ENCODE peak calls at places on chromosome 17, in eight cellular contexts. One of them, this sample, is unnamed.

GRCh38 chr17:75824591-75825518 is 19.3 kb downstream of the UNC13D start:
- DNase-seq in kidney epithelial cell: no peak
- DNase-seq in tibial nerve: no peak
- DNase-seq in uterus: peak; percentile 17
- DNase-seq in activated CD8-positive, alpha-beta T cell treated with anti-CD3 and anti-CD28 coated beads for 36 hours: no peak
- DNase-seq in neural progenitor cell: no peak
- DNase-seq in cardiac fibroblast: no peak
- DNase-seq in psoas muscle: no peak
- DNase-seq in this sample: no peak

GRCh38 chr17:65743313-65743665 is 181.8 kb upstream of the AXIN2 start:
- DNase-seq in kidney epithelial cell: no peak
- DNase-seq in tibial nerve: no peak
- DNase-seq in uterus: no peak
- DNase-seq in activated CD8-positive, alpha-beta T cell treated with anti-CD3 and anti-CD28 coated beads for 36 hours: no peak
- DNase-seq in neural progenitor cell: no peak
- DNase-seq in cardiac fibroblast: peak; percentile 76
- DNase-seq in psoas muscle: no peak
- DNase-seq in this sample: no peak

GRCh38 chr17:4206945-4207344 is 56.8 kb downstream of the ANKFY1 start:
- DNase-seq in kidney epithelial cell: no peak
- DNase-seq in tibial nerve: no peak
- DNase-seq in uterus: no peak
- DNase-seq in activated CD8-positive, alpha-beta T cell treated with anti-CD3 and anti-CD28 coated beads for 36 hours: no peak
- DNase-seq in neural progenitor cell: no peak
- DNase-seq in cardiac fibroblast: peak; percentile 28
- DNase-seq in psoas muscle: no peak
- DNase-seq in this sample: no peak

GRCh38 chr17:35892091-35892637 is 12.0 kb upstream of the CCL5 start:
- DNase-seq in kidney epithelial cell: no peak
- DNase-seq in tibial nerve: no peak
- DNase-seq in uterus: no peak
- DNase-seq in activated CD8-positive, alpha-beta T cell treated with anti-CD3 and anti-CD28 coated beads for 36 hours: peak; percentile 90
- DNase-seq in neural progenitor cell: no peak
- DNase-seq in cardiac fibroblast: peak; percentile 68
- DNase-seq in psoas muscle: no peak
- DNase-seq in this sample: no peak

GRCh38 chr17:27489045-27489715 is 32.9 kb downstream of the KSR1 start:
- DNase-seq in kidney epithelial cell: no peak
- DNase-seq in tibial nerve: peak; percentile 78
- DNase-seq in uterus: peak; percentile 68
- DNase-seq in activated CD8-positive, alpha-beta T cell treated with anti-CD3 and anti-CD28 coated beads for 36 hours: no peak
- DNase-seq in neural progenitor cell: no peak
- DNase-seq in cardiac fibroblast: peak; percentile 62
- DNase-seq in psoas muscle: peak; percentile 89
- DNase-seq in this sample: no peak

GRCh38 chr17:65163990-65164495 is 26.9 kb downstream of the RGS9 start:
- DNase-seq in kidney epithelial cell: no peak
- DNase-seq in tibial nerve: no peak
- DNase-seq in uterus: no peak
- DNase-seq in activated CD8-positive, alpha-beta T cell treated with anti-CD3 and anti-CD28 coated beads for 36 hours: peak; percentile 81
- DNase-seq in neural progenitor cell: no peak
- DNase-seq in cardiac fibroblast: peak; percentile 83
- DNase-seq in psoas muscle: no peak
- DNase-seq in this sample: no peak

GRCh38 chr17:73401911-73402310 is 90.1 kb upstream of the CDC42EP4 start:
- DNase-seq in kidney epithelial cell: no peak
- DNase-seq in tibial nerve: peak; percentile 41
- DNase-seq in uterus: no peak
- DNase-seq in activated CD8-positive, alpha-beta T cell treated with anti-CD3 and anti-CD28 coated beads for 36 hours: peak; percentile 23
- DNase-seq in neural progenitor cell: peak; percentile 28
- DNase-seq in cardiac fibroblast: peak; percentile 64
- DNase-seq in psoas muscle: peak; percentile 76
- DNase-seq in this sample: no peak

GRCh38 chr17:37826497-37827115 is 81.7 kb upstream of the HNF1B start:
- DNase-seq in kidney epithelial cell: no peak
- DNase-seq in tibial nerve: no peak
- DNase-seq in uterus: no peak
- DNase-seq in activated CD8-positive, alpha-beta T cell treated with anti-CD3 and anti-CD28 coated beads for 36 hours: no peak
- DNase-seq in neural progenitor cell: no peak
- DNase-seq in cardiac fibroblast: no peak
- DNase-seq in psoas muscle: no peak
- DNase-seq in this sample: no peak

GRCh38 chr17:17805575-17805974 is 31.2 kb downstream of the SREBF1 start:
- DNase-seq in kidney epithelial cell: no peak
- DNase-seq in tibial nerve: no peak
- DNase-seq in uterus: no peak
- DNase-seq in activated CD8-positive, alpha-beta T cell treated with anti-CD3 and anti-CD28 coated beads for 36 hours: no peak
- DNase-seq in neural progenitor cell: no peak
- DNase-seq in cardiac fibroblast: no peak
- DNase-seq in psoas muscle: no peak
- DNase-seq in this sample: no peak

GRCh38 chr17:28570716-28571254 is 539 bp downstream of the PIGS start:
- DNase-seq in kidney epithelial cell: no peak
- DNase-seq in tibial nerve: no peak
- DNase-seq in uterus: no peak
- DNase-seq in activated CD8-positive, alpha-beta T cell treated with anti-CD3 and anti-CD28 coated beads for 36 hours: peak; percentile 69
- DNase-seq in neural progenitor cell: peak; percentile 58
- DNase-seq in cardiac fibroblast: peak; percentile 13
- DNase-seq in psoas muscle: no peak
- DNase-seq in this sample: no peak

GRCh38 chr17:41710472-41711090 is 1.6 kb upstream of the GAST start:
- DNase-seq in kidney epithelial cell: peak; percentile 81
- DNase-seq in tibial nerve: no peak
- DNase-seq in uterus: no peak
- DNase-seq in activated CD8-positive, alpha-beta T cell treated with anti-CD3 and anti-CD28 coated beads for 36 hours: peak; percentile 65
- DNase-seq in neural progenitor cell: no peak
- DNase-seq in cardiac fibroblast: peak; percentile 95
- DNase-seq in psoas muscle: no peak
- DNase-seq in this sample: no peak

GRCh38 chr17:41863074-41863843 is 2.0 kb downstream of the KLHL11 start:
- DNase-seq in kidney epithelial cell: no peak
- DNase-seq in tibial nerve: no peak
- DNase-seq in uterus: no peak
- DNase-seq in activated CD8-positive, alpha-beta T cell treated with anti-CD3 and anti-CD28 coated beads for 36 hours: peak; percentile 70
- DNase-seq in neural progenitor cell: peak; percentile 28
- DNase-seq in cardiac fibroblast: no peak
- DNase-seq in psoas muscle: no peak
- DNase-seq in this sample: no peak

GRCh38 chr17:81713556-81714411 is 1.7 kb downstream of the SLC25A10 start:
- DNase-seq in kidney epithelial cell: no peak
- DNase-seq in tibial nerve: no peak
- DNase-seq in uterus: no peak
- DNase-seq in activated CD8-positive, alpha-beta T cell treated with anti-CD3 and anti-CD28 coated beads for 36 hours: no peak
- DNase-seq in neural progenitor cell: peak; percentile 62
- DNase-seq in cardiac fibroblast: no peak
- DNase-seq in psoas muscle: no peak
- DNase-seq in this sample: no peak

GRCh38 chr17:81711814-81712467 is at the start of gene SLC25A10:
- DNase-seq in kidney epithelial cell: peak; percentile 45
- DNase-seq in tibial nerve: peak; percentile 60
- DNase-seq in uterus: peak; percentile 51
- DNase-seq in activated CD8-positive, alpha-beta T cell treated with anti-CD3 and anti-CD28 coated beads for 36 hours: peak; percentile 88
- DNase-seq in neural progenitor cell: peak; percentile 93
- DNase-seq in cardiac fibroblast: peak; percentile 63
- DNase-seq in psoas muscle: peak; percentile 92
- DNase-seq in this sample: no peak

GRCh38 chr17:81713004-81713555 is 996 bp downstream of the SLC25A10 start:
- DNase-seq in kidney epithelial cell: no peak
- DNase-seq in tibial nerve: no peak
- DNase-seq in uterus: no peak
- DNase-seq in activated CD8-positive, alpha-beta T cell treated with anti-CD3 and anti-CD28 coated beads for 36 hours: no peak
- DNase-seq in neural progenitor cell: no peak
- DNase-seq in cardiac fibroblast: no peak
- DNase-seq in psoas muscle: no peak
- DNase-seq in this sample: no peak

GRCh38 chr17:81710514-81711308 is 1.4 kb upstream of the SLC25A10 start:
- DNase-seq in kidney epithelial cell: no peak
- DNase-seq in tibial nerve: no peak
- DNase-seq in uterus: no peak
- DNase-seq in activated CD8-positive, alpha-beta T cell treated with anti-CD3 and anti-CD28 coated beads for 36 hours: peak; percentile 46
- DNase-seq in neural progenitor cell: peak; percentile 49
- DNase-seq in cardiac fibroblast: peak; percentile 39
- DNase-seq in psoas muscle: no peak
- DNase-seq in this sample: no peak

GRCh38 chr17:81712468-81713003 is 452 bp downstream of the SLC25A10 start:
- DNase-seq in kidney epithelial cell: no peak
- DNase-seq in tibial nerve: no peak
- DNase-seq in uterus: no peak
- DNase-seq in activated CD8-positive, alpha-beta T cell treated with anti-CD3 and anti-CD28 coated beads for 36 hours: peak; percentile 37
- DNase-seq in neural progenitor cell: peak; percentile 60
- DNase-seq in cardiac fibroblast: peak; percentile 28
- DNase-seq in psoas muscle: no peak
- DNase-seq in this sample: no peak
- TF ChIP-seq CTCF in kidney epithelial cell: peak; percentile 14
- TF ChIP-seq CTCF in tibial nerve: no peak
- TF ChIP-seq CTCF in uterus: no peak
- TF ChIP-seq CTCF in activated CD8-positive, alpha-beta T cell treated with anti-CD3 and anti-CD28 coated beads for 36 hours: no peak
- TF ChIP-seq CTCF in neural progenitor cell: peak; percentile 23
- TF ChIP-seq CTCF in cardiac fibroblast: no peak
- TF ChIP-seq CTCF in psoas muscle: no peak
- TF ChIP-seq CTCF in this sample: no peak

DNA sequence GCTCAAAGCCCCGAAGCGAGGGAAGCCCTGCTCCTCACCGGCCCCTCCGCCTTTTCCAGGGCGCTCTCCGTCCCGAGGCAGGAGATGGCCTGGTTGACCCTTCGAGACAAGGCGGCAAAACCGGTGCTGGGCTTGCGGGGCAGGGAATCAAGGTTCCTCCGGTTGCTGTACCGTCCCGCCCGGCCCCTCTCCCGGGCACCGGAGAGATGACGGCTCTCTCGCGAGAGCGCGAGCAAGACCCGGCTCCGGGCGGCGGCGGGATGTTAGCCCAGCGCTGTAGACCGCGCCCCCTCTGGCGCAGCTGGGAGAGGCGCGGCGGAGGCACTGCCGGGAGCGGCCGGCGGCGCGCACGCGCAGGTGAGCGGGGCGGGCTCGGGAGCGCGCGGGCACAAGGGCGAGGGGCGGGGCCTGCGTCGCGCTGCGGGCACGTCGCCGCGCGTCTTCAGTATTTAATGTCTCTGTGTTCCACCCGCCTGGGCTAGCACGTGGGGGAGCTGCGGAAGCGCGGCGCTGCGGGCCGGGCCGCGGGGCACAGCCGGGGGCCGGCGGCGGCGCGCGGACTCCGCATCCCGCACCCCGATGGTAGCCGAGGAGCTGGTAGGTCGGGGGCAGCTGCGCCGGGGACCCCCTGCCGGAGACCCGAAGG is at the start of gene AKAP1:
- DNase-seq in kidney epithelial cell: peak; percentile 63
- DNase-seq in tibial nerve: peak; percentile 89
- DNase-seq in uterus: peak; percentile 94
- DNase-seq in activated CD8-positive, alpha-beta T cell treated with anti-CD3 and anti-CD28 coated beads for 36 hours: peak; percentile 95
- DNase-seq in neural progenitor cell: peak; percentile 99
- DNase-seq in cardiac fibroblast: peak; percentile 93
- DNase-seq in psoas muscle: peak; percentile 98
- DNase-seq in this sample: peak; percentile 99
- TF ChIP-seq CTCF in kidney epithelial cell: no peak
- TF ChIP-seq CTCF in tibial nerve: peak; percentile 36
- TF ChIP-seq CTCF in uterus: peak; percentile 3
- TF ChIP-seq CTCF in activated CD8-positive, alpha-beta T cell treated with anti-CD3 and anti-CD28 coated beads for 36 hours: no peak
- TF ChIP-seq CTCF in neural progenitor cell: peak; percentile 48
- TF ChIP-seq CTCF in cardiac fibroblast: no peak
- TF ChIP-seq CTCF in psoas muscle: peak; percentile 21
- TF ChIP-seq CTCF in this sample: peak; percentile 40

GRCh38 chr17:43085489-43085888 is 39.7 kb downstream of the BRCA1 start:
- DNase-seq in kidney epithelial cell: peak; percentile 10
- DNase-seq in tibial nerve: no peak
- DNase-seq in uterus: no peak
- DNase-seq in activated CD8-positive, alpha-beta T cell treated with anti-CD3 and anti-CD28 coated beads for 36 hours: no peak
- DNase-seq in neural progenitor cell: no peak
- DNase-seq in cardiac fibroblast: no peak
- DNase-seq in psoas muscle: no peak
- DNase-seq in this sample: no peak
- TF ChIP-seq CTCF in kidney epithelial cell: peak; percentile 10
- TF ChIP-seq CTCF in tibial nerve: no peak
- TF ChIP-seq CTCF in uterus: no peak
- TF ChIP-seq CTCF in activated CD8-positive, alpha-beta T cell treated with anti-CD3 and anti-CD28 coated beads for 36 hours: no peak
- TF ChIP-seq CTCF in neural progenitor cell: no peak
- TF ChIP-seq CTCF in cardiac fibroblast: no peak
- TF ChIP-seq CTCF in psoas muscle: no peak
- TF ChIP-seq CTCF in this sample: peak; percentile 14

DNA sequence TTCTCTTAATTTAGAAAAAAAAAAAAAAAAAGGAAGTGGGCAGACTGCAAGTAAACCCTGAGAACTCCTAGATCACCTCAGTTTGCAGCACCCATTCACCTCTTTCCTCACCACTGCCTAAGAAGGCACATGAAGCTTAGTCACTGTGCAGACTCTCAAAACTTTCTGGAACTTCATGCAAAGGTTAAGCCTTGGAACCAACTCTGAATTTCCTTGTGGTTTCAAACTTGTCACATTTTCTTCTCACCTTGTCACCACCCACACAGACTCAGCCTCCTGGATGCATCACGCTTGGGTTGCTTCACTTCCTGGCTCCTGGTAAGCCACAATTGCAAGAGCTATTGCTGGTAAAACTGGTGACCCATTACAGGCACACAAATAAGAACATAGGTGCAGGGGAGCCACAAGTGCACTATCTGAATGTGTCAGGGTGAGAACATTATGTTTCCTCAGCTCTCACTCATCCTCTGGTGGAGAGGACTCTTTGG is 15.0 kb upstream of the CPD start:
- DNase-seq in kidney epithelial cell: peak; percentile 96
- DNase-seq in tibial nerve: no peak
- DNase-seq in uterus: no peak
- DNase-seq in activated CD8-positive, alpha-beta T cell treated with anti-CD3 and anti-CD28 coated beads for 36 hours: peak; percentile 95
- DNase-seq in neural progenitor cell: no peak
- DNase-seq in cardiac fibroblast: peak; percentile 85
- DNase-seq in psoas muscle: no peak
- DNase-seq in this sample: no peak
- TF ChIP-seq CTCF in kidney epithelial cell: no peak
- TF ChIP-seq CTCF in tibial nerve: no peak
- TF ChIP-seq CTCF in uterus: no peak
- TF ChIP-seq CTCF in activated CD8-positive, alpha-beta T cell treated with anti-CD3 and anti-CD28 coated beads for 36 hours: no peak
- TF ChIP-seq CTCF in neural progenitor cell: no peak
- TF ChIP-seq CTCF in cardiac fibroblast: no peak
- TF ChIP-seq CTCF in psoas muscle: no peak
- TF ChIP-seq CTCF in this sample: no peak